ENCODE peak calls at places on chromosomes 1 and 21, in eight cellular contexts. N is body of pancreas, S is tibial nerve, Q is Peyer's patch, R is K562, F is HCT116, V is prostate gland, L is uterus. P is an unnamed sample. For H3K9me3, the result is how much of the 10 kb centered on the place peaks cover.

GRCh38 chr1:202159534-202160371 is 649 bp downstream of the PTPN7 start:
- DNase-seq in F (no peak), V (no peak), L (no peak), Q (peak), N (no peak), R (peak), S (no peak), P (no peak)

GRCh38 chr1:156113263-156114004 is 1.1 kb upstream of the LMNA start:
- DNase-seq in R (no peak), V (no peak), L (peak), S (peak), Q (no peak), N (no peak), F (no peak), P (no peak)

GRCh38 chr1:118136511-118136937 is 48.5 kb downstream of the SPAG17 start:
- DNase-seq in L (no peak), V (no peak), R (no peak), S (no peak), Q (no peak), N (no peak), F (no peak), P (no peak)

GRCh38 chr1:91814448-91814847 is 71.5 kb downstream of the TGFBR3 start:
- DNase-seq in L (no peak), R (no peak), S (no peak), N (no peak), F (no peak), Q (no peak), V (no peak), P (no peak)

GRCh38 chr1:169202836-169203235 is 96.3 kb downstream of the ATP1B1 start:
- DNase-seq in S (no peak), F (no peak), N (no peak), R (no peak), L (no peak), V (no peak), Q (no peak), P (no peak)

GRCh38 chr21:45634511-45635183 is 8.9 kb upstream of the PCBP3 start:
- DNase-seq in R (no peak), L (no peak), Q (no peak), V (no peak), S (no peak), N (no peak), F (no peak), P (no peak)

GRCh38 chr21:45048026-45048698 is 26.2 kb upstream of the ADARB1 start:
- DNase-seq in V (no peak), L (no peak), S (no peak), R (no peak), Q (no peak), F (no peak), N (no peak), P (no peak)

GRCh38 chr1:185864889-185865288 is 130.7 kb downstream of the HMCN1 start:
- DNase-seq in R (peak), Q (no peak), V (no peak), L (no peak), N (no peak), S (no peak), F (no peak), P (no peak)

GRCh38 chr1:37945743-37946702 is 830 bp downstream of the INPP5B start:
- DNase-seq in R (peak), Q (no peak), S (peak), N (peak), V (peak), F (no peak), L (peak), P (peak)

GRCh38 chr1:228216371-228217320 is 8.8 kb downstream of the OBSCN start:
- DNase-seq in R (no peak), S (no peak), N (no peak), Q (no peak), L (no peak), V (no peak), F (no peak), P (no peak)

GRCh38 chr1:169484107-169484506 is 1.6 kb downstream of the SLC19A2 start:
- DNase-seq in V (no peak), L (no peak), N (no peak), F (no peak), S (no peak), Q (no peak), R (peak), P (no peak)

GRCh38 chr1:113266788-113267187 is 123.5 kb upstream of the MAGI3 start:
- DNase-seq in F (no peak), R (no peak), L (no peak), V (no peak), Q (no peak), N (no peak), S (no peak), P (no peak)

GRCh38 chr1:19454265-19455198 is 30.8 kb downstream of the CAPZB start:
- DNase-seq in S (no peak), F (no peak), L (no peak), Q (no peak), V (no peak), N (no peak), R (no peak), P (no peak)

GRCh38 chr1:95058974-95059373 is 13.8 kb downstream of the ALG14 start:
- DNase-seq in R (no peak), L (no peak), F (no peak), V (no peak), N (no peak), S (no peak), Q (no peak), P (no peak)

GRCh38 chr1:209861242-209861641 is 33.5 kb downstream of the UTP25 start:
- DNase-seq in V (no peak), N (no peak), F (no peak), Q (no peak), R (no peak), S (no peak), L (no peak), P (no peak)

GRCh38 chr1:31198591-31198990 is 41.1 kb downstream of the NKAIN1 start:
- DNase-seq in F (no peak), Q (no peak), S (no peak), L (no peak), V (no peak), R (no peak), N (no peak), P (no peak)

GRCh38 chr1:158873141-158873540 is 42.0 kb downstream of the MNDA start:
- DNase-seq in N (no peak), F (no peak), S (no peak), V (no peak), Q (no peak), L (no peak), R (no peak), P (no peak)

GRCh38 chr1:181104042-181104789 is 15.7 kb downstream of the IER5 start:
- DNase-seq in V (no peak), N (no peak), F (no peak), R (peak), S (no peak), L (no peak), Q (no peak), P (no peak)

GRCh38 chr1:86503477-86504129 is 34.9 kb downstream of the CLCA1 start:
- DNase-seq in L (peak), N (no peak), Q (no peak), R (peak), S (no peak), V (peak), F (no peak), P (peak)

GRCh38 chr1:227934476-227935313 is 13.0 kb downstream of the WNT9A start:
- DNase-seq in F (peak), L (peak), Q (no peak), R (peak), V (no peak), N (no peak), S (no peak), P (peak)

GRCh38 chr1:227883641-227884301 is 64.0 kb downstream of the WNT9A start:
- DNase-seq in L (no peak), R (no peak), S (no peak), Q (no peak), N (peak), F (no peak), V (peak), P (no peak)

GRCh38 chr1:29981586-29982239 is 741.7 kb downstream of the MATN1 start:
- DNase-seq in Q (no peak), V (no peak), F (no peak), S (no peak), N (no peak), L (no peak), R (no peak), P (no peak)

GRCh38 chr1:47972864-47973437 is 24.2 kb downstream of the TRABD2B start:
- DNase-seq in R (peak), Q (no peak), F (no peak), S (no peak), N (no peak), L (no peak), V (no peak), P (no peak)

GRCh38 chr21:37005548-37006242 is 807 bp upstream of the RIPPLY3 start:
- DNase-seq in N (no peak), R (no peak), V (no peak), S (no peak), F (no peak), L (no peak), Q (no peak), P (no peak)

GRCh38 chr1:159800177-159800935 is 1.8 kb upstream of the FCRL6 start:
- DNase-seq in V (no peak), F (no peak), S (no peak), N (no peak), R (no peak), Q (peak), L (no peak), P (no peak)

GRCh38 chr1:164588388-164589341 is 29.7 kb downstream of the PBX1 start:
- DNase-seq in S (peak), N (no peak), F (no peak), Q (no peak), V (no peak), L (peak), R (no peak), P (no peak)

GRCh38 chr1:228213917-228214808 is 6.3 kb downstream of the OBSCN start:
- DNase-seq in R (no peak), V (no peak), Q (no peak), N (no peak), L (no peak), S (no peak), F (no peak), P (peak)

GRCh38 chr1:109184657-109185056 is 29.1 kb upstream of the SARS1 start:
- DNase-seq in N (no peak), S (no peak), Q (no peak), L (no peak), V (no peak), R (no peak), F (no peak), P (no peak)

GRCh38 chr1:236491469-236492136 is 32.2 kb upstream of the LGALS8 start:
- DNase-seq in V (no peak), R (no peak), N (no peak), S (no peak), L (no peak), Q (no peak), F (no peak), P (no peak)

GRCh38 chr1:236484310-236484971 is 39.3 kb upstream of the LGALS8 start:
- DNase-seq in F (no peak), N (no peak), L (no peak), V (no peak), S (no peak), R (no peak), Q (no peak), P (no peak)

GRCh38 chr1:236480758-236481436 is 42.9 kb upstream of the LGALS8 start:
- DNase-seq in R (peak), L (no peak), N (peak), Q (no peak), V (no peak), S (no peak), F (no peak), P (no peak)

GRCh38 chr1:236489710-236490377 is 33.9 kb upstream of the LGALS8 start:
- DNase-seq in L (no peak), S (peak), V (peak), Q (no peak), F (peak), R (peak), N (peak), P (no peak)

GRCh38 chr1:236486315-236486714 is 37.5 kb upstream of the LGALS8 start:
- DNase-seq in R (no peak), Q (no peak), S (no peak), L (no peak), N (no peak), V (no peak), F (no peak), P (no peak)
- TF ChIP-seq POLR2A in R (no peak), Q (no peak), S (no peak), L (no peak), N (no peak), V (no peak), F (no peak), P (no peak)

GRCh38 chr1:83844546-83844945 is 154.4 kb downstream of the TTLL7 start:
- DNase-seq in R (no peak), L (no peak), N (no peak), V (no peak), Q (no peak), F (no peak), S (no peak), P (no peak)

GRCh38 chr1:83836543-83836942 is 162.4 kb downstream of the TTLL7 start:
- DNase-seq in N (no peak), F (no peak), Q (no peak), R (no peak), V (no peak), L (no peak), S (no peak), P (no peak)

GRCh38 chr1:83839566-83840173 is 159.3 kb downstream of the TTLL7 start:
- DNase-seq in Q (no peak), V (no peak), N (no peak), F (no peak), R (no peak), S (no peak), L (no peak), P (no peak)

GRCh38 chr1:83834621-83835264 is 164.2 kb downstream of the TTLL7 start:
- DNase-seq in V (no peak), N (no peak), S (no peak), Q (no peak), R (no peak), F (no peak), L (no peak), P (no peak)

GRCh38 chr1:83838573-83838972 is 160.4 kb downstream of the TTLL7 start:
- DNase-seq in R (no peak), S (no peak), N (no peak), F (no peak), L (no peak), Q (no peak), V (no peak), P (no peak)
- H3K9me3 ChIP-seq in R (under half), S (under half), N (under half), F (under half), L (under half), Q (under half), V (under half), P (under half)

GRCh38 chr21:42439284-42440186 is 35.8 kb downstream of the UBASH3A start:
- DNase-seq in L (no peak), S (no peak), V (no peak), R (no peak), N (no peak), F (no peak), Q (no peak), P (no peak)
- H3K27ac ChIP-seq in L (no peak), S (no peak), V (no peak), R (no peak), N (no peak), F (no peak), Q (no peak), P (no peak)

DNA sequence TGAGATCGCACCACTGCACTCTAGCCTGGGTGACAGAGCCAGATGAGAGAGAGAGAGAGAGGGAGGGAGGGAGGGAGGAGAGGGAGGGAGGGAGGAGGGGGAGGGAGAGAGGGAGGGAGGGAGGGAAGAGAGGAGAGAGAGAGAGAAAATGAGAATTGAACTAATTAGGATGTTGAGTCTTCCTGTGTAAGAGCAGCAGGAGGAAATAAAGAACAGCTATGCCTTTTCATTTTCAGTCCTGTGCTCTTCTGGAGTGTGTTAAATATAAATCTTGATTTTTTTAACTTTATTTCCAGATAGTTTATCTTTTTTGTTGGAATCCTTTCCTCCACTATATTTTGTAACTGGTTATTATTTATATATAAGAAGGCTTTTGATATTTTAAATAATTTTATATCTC is 27.1 kb downstream of the DNTTIP2 start:
- DNase-seq in S (no peak), Q (no peak), L (no peak), F (no peak), V (no peak), R (no peak), N (no peak), P (no peak)
- TF ChIP-seq POLR2A in S (no peak), Q (no peak), L (no peak), F (no peak), V (no peak), R (no peak), N (no peak), P (no peak)

GRCh38 chr1:247848346-247848745 is 6.7 kb upstream of the OR11L1 start:
- DNase-seq in V (no peak), Q (no peak), R (no peak), L (no peak), N (no peak), F (no peak), S (no peak), P (no peak)

GRCh38 chr1:247845011-247845692 is 3.5 kb upstream of the OR11L1 start:
- DNase-seq in F (no peak), R (peak), S (no peak), Q (no peak), N (no peak), L (no peak), V (no peak), P (no peak)

GRCh38 chr1:247854899-247855545 is 2.0 kb upstream of the TRIM58 start:
- DNase-seq in S (no peak), N (no peak), R (peak), F (no peak), Q (no peak), L (no peak), V (no peak), P (no peak)

GRCh38 chr1:247845693-247846017 is 4.0 kb upstream of the OR11L1 start:
- DNase-seq in F (no peak), Q (no peak), V (no peak), S (no peak), L (no peak), R (no peak), N (no peak), P (no peak)

GRCh38 chr1:247849616-247850015 is 7.4 kb upstream of the TRIM58 start:
- DNase-seq in L (no peak), N (no peak), Q (no peak), R (no peak), S (no peak), F (no peak), V (no peak), P (no peak)
- H3K9me3 ChIP-seq in L (under half), N (under half), Q (under half), R (under half), S (under half), F (under half), V (under half), P (under half)

DNA sequence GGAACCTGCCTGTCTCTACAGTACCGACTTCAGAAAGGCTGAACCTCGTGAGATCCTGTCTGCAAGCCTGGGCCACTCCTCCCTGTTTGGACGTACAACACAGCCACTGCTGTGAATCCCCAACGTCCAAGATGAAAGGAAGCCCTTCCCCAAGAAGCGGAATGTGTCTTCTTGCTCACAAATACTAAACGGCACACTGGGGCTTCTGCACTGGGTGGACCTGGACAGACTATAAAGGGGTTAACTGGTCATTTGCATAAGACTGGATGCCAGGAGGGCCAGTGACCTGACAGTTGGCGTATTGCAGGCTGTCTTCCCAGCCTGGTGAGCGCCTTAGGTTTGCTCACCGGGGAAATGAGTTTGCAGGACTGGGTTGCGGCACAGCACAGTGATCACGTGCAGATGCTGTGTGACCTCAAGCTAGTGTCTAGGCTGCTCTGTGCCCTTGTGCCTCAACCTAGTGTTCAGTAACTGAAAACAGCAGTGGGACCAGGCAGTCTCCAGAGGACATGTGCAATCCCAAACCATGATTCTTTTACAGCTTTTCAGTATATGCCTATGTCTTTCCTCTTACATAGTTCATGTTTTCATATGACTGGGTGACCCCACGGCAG is 19.5 kb upstream of the AJAP1 start:
- DNase-seq in R (no peak), V (no peak), N (no peak), Q (no peak), F (no peak), L (no peak), S (no peak), P (no peak)
- H3K27ac ChIP-seq in R (no peak), V (no peak), N (no peak), Q (no peak), F (no peak), L (no peak), S (no peak), P (no peak)